ENCODE peak calls at places on chromosomes 3 and 15, in six cellular contexts. Y, S, V, X, G and Z are unnamed samples.

GRCh38 chr3:152593242-152593641 is 241.7 kb upstream of the P2RY1 start:
- DNase-seq in G (no peak), Y (no peak), S (no peak), X (no peak), V (no peak), Z (no peak)

GRCh38 chr3:49177073-49177472 is 5.7 kb downstream of the KLHDC8B start:
- DNase-seq in G (no peak), S (no peak), X (no peak), Y (no peak), V (no peak), Z (no peak)

GRCh38 chr3:71064976-71065763 is 518.4 kb downstream of the FOXP1 start:
- DNase-seq in V (no peak), X (no peak), G (no peak), S (peak; percentile 40), Y (no peak), Z (peak; percentile 36)

GRCh38 chr3:42092006-42092405 is 849 bp downstream of the TRAK1 start:
- DNase-seq in G (no peak), V (no peak), S (peak; percentile 46), Y (no peak), X (no peak), Z (no peak)

GRCh38 chr15:78004919-78005634 is 72.4 kb downstream of the TBC1D2B start:
- DNase-seq in S (no peak), X (peak; percentile 81), V (no peak), G (no peak), Y (no peak), Z (peak; percentile 82)

GRCh38 chr3:183369117-183369516 is 59.3 kb downstream of the MCF2L2 start:
- DNase-seq in Y (no peak), V (no peak), S (no peak), X (no peak), G (no peak), Z (no peak)

GRCh38 chr3:112967425-112967824 is 7.5 kb downstream of the CD200R1 start:
- DNase-seq in S (no peak), Y (no peak), V (no peak), X (no peak), G (no peak), Z (no peak)

GRCh38 chr3:112377418-112378071 is 44.6 kb downstream of the CD200 start:
- DNase-seq in S (no peak), X (no peak), G (no peak), Y (no peak), V (no peak), Z (peak; percentile 50)

GRCh38 chr3:50675179-50676030 is 678 bp downstream of the DOCK3 start:
- DNase-seq in V (no peak), Y (no peak), X (no peak), S (peak; percentile 57), G (no peak), Z (no peak)

GRCh38 chr3:72458365-72458764 is 389.9 kb downstream of the SHQ1 start:
- DNase-seq in G (no peak), Y (no peak), S (no peak), X (no peak), V (no peak), Z (no peak)

GRCh38 chr3:13770390-13771169 is 109.3 kb downstream of the WNT7A start:
- DNase-seq in Y (no peak), X (no peak), V (no peak), G (no peak), S (no peak), Z (no peak)

GRCh38 chr15:93173369-93173768 is 84.4 kb upstream of the RGMA start:
- DNase-seq in V (peak; percentile 92), Y (no peak), X (no peak), S (no peak), G (peak; percentile 68), Z (peak; percentile 87)

GRCh38 chr15:42804739-42805138 is 67.8 kb upstream of the CDAN1 start:
- DNase-seq in G (no peak), S (no peak), V (no peak), X (no peak), Y (no peak), Z (no peak)

GRCh38 chr15:32636410-32636809 is 5.1 kb upstream of the SCG5 start:
- DNase-seq in S (no peak), V (no peak), Y (no peak), X (no peak), G (no peak), Z (no peak)

GRCh38 chr3:98552232-98553020 is 20.6 kb downstream of the GPR15 start:
- DNase-seq in G (no peak), V (no peak), X (no peak), S (no peak), Y (no peak), Z (no peak)

GRCh38 chr3:196741401-196741761 is 1.7 kb downstream of the PAK2 start:
- DNase-seq in S (no peak), V (no peak), X (no peak), G (no peak), Y (no peak), Z (no peak)

GRCh38 chr3:127817331-127817821 is 4.9 kb downstream of the MGLL start:
- DNase-seq in Y (no peak), V (no peak), G (no peak), S (no peak), X (no peak), Z (peak; percentile 92)

GRCh38 chr15:100928632-100929280 is 9.6 kb downstream of the LRRK1 start:
- DNase-seq in X (no peak), Y (no peak), S (no peak), V (no peak), G (no peak), Z (no peak)

GRCh38 chr3:52521881-52522650 is 11.6 kb downstream of the NT5DC2 start:
- DNase-seq in X (no peak), Y (no peak), S (no peak), V (no peak), G (no peak), Z (no peak)

GRCh38 chr15:80750591-80750990 is 28.6 kb upstream of the CEMIP start:
- DNase-seq in Y (no peak), X (no peak), S (no peak), G (no peak), V (no peak), Z (no peak)

GRCh38 chr15:88950600-88951160 is 37.5 kb upstream of the MFGE8 start:
- DNase-seq in V (no peak), G (no peak), S (no peak), X (no peak), Y (peak; percentile 77), Z (no peak)

GRCh38 chr3:58260261-58260731 is 22.7 kb downstream of the ABHD6 start:
- DNase-seq in Y (no peak), X (no peak), G (no peak), V (no peak), S (no peak), Z (peak; percentile 15)

GRCh38 chr15:88932271-88932874 is 19.2 kb upstream of the MFGE8 start:
- DNase-seq in V (no peak), Y (no peak), S (no peak), G (no peak), X (no peak), Z (no peak)

GRCh38 chr3:55297706-55298105 is 189.4 kb downstream of the WNT5A start:
- DNase-seq in Y (no peak), V (peak; percentile 11), G (no peak), X (no peak), S (no peak), Z (no peak)

GRCh38 chr15:40106203-40107161 is 2.2 kb downstream of the BMF start:
- DNase-seq in G (no peak), X (no peak), V (peak; percentile 79), S (peak; percentile 83), Y (peak; percentile 95), Z (peak; percentile 88)

DNA sequence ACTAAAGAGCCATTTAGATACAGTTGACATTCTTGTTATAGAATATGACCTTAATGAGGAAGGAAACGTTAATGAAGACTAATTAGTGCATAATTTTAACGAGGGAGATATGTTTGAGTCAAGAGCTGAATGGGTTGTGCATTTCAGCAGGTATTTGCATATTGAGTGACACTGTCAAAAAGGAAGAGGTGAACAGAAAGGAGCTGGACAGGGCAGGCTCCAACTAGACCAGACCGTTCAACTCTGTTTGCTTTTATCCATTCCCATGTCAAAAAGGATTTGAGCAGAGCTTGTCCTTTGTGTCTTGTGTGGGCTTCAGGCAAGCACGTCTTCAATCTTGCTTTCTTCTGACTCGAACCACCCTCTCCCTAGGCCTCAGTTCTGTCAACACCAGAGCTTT is 40.7 kb downstream of the B3GALNT1 start:
- DNase-seq in G (no peak), V (no peak), Y (no peak), X (no peak), S (no peak), Z (no peak)
- TF ChIP-seq CTCF in G (no peak), V (no peak), Y (no peak), X (no peak), S (no peak), Z (no peak)

GRCh38 chr3:121545564-121546455 is at the start of gene POLQ:
- DNase-seq in V (peak; percentile 82), S (peak; percentile 90), Y (peak; percentile 91), X (peak; percentile 85), G (peak; percentile 71), Z (peak; percentile 96)
- TF ChIP-seq CTCF in V (no peak), S (no peak), Y (no peak), X (no peak), G (no peak), Z (no peak)

GRCh38 chr3:17742092-17742836 is at the start of gene TBC1D5:
- DNase-seq in G (no peak), S (peak; percentile 93), Y (no peak), X (peak; percentile 97), V (no peak), Z (peak; percentile 97)
- TF ChIP-seq CTCF in G (no peak), S (no peak), Y (peak; percentile 5), X (no peak), V (no peak), Z (no peak)

GRCh38 chr15:26294062-26294689 is 431.0 kb upstream of the ATP10A start:
- DNase-seq in G (no peak), Y (no peak), S (no peak), V (no peak), X (no peak), Z (no peak)
- TF ChIP-seq CTCF in G (no peak), Y (no peak), S (no peak), V (no peak), X (no peak), Z (no peak)

GRCh38 chr15:64137226-64137833 is 14.2 kb upstream of the SNX22 start:
- DNase-seq in G (no peak), X (no peak), S (no peak), Y (no peak), V (no peak), Z (no peak)
- TF ChIP-seq CTCF in G (no peak), X (no peak), S (no peak), Y (no peak), V (no peak), Z (no peak)

DNA sequence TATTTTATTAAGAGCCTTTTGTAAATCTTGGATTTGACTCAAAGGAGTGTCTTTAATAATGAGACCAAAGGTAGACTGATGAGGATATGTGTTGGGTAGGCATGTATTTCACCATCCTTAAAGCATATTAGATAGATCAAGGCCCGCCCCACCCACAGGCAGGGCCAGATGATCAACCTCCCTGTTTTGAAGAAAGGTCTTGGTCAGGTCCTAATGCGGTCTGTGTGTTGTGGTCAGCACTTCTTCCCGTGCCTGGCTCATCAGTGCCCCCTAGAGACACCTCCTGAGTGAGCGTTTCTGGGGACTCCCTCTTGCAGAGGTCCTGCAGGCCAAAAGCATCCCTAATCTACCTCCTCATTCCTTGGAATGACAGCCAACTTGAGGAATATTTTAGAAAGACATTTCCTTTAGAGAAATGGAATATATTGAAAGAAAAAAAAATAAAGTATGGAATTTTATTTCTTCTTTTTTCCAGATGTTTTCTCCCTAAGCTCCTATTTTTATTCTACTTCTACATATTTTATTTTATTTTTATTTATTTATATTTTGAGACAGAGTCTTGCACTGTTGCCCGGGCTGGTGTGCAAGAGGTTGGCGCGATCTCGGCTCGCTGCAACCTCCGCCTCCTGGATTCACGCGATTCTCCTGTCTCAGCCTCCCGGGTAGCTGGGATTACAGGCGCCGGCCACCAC is 6.0 kb downstream of the TM4SF4 start:
- DNase-seq in Y (peak; percentile 84), V (peak; percentile 73), X (peak; percentile 53), G (peak; percentile 60), S (peak; percentile 75), Z (peak; percentile 88)
- TF ChIP-seq CTCF in Y (peak; percentile 59), V (peak; percentile 98), X (peak; percentile 88), G (peak; percentile 96), S (peak; percentile 89), Z (peak; percentile 88)